ENCODE peak calls at places on chromosomes 7 and 10, in eight cellular contexts. One of them, this sample, is unnamed.
A peak's percentile ranks its signal among the peaks of the same experiment; 100 is the strongest.

GRCh38 chr7:131293018-131293417 is 34.7 kb upstream of the MKLN1 start:
- DNase-seq in CD8-positive, alpha-beta T cell: no peak
- DNase-seq in colonic mucosa: no peak
- DNase-seq in OCI-LY7: no peak
- DNase-seq in left ventricle myocardium inferior: peak; percentile 55
- DNase-seq in gastrocnemius medialis: no peak
- DNase-seq in DND-41: no peak
- DNase-seq in SJSA1: no peak
- DNase-seq in this sample: no peak

GRCh38 chr10:129547583-129547982 is 80.5 kb downstream of the MGMT start:
- DNase-seq in CD8-positive, alpha-beta T cell: no peak
- DNase-seq in colonic mucosa: no peak
- DNase-seq in OCI-LY7: no peak
- DNase-seq in left ventricle myocardium inferior: no peak
- DNase-seq in gastrocnemius medialis: no peak
- DNase-seq in DND-41: no peak
- DNase-seq in SJSA1: no peak
- DNase-seq in this sample: no peak

GRCh38 chr10:75058142-75058541 is 53.3 kb upstream of the SAMD8 start:
- DNase-seq in CD8-positive, alpha-beta T cell: no peak
- DNase-seq in colonic mucosa: no peak
- DNase-seq in OCI-LY7: no peak
- DNase-seq in left ventricle myocardium inferior: no peak
- DNase-seq in gastrocnemius medialis: no peak
- DNase-seq in DND-41: no peak
- DNase-seq in SJSA1: no peak
- DNase-seq in this sample: no peak

GRCh38 chr7:33888206-33888605 is 17.1 kb upstream of the BMPER start:
- DNase-seq in CD8-positive, alpha-beta T cell: no peak
- DNase-seq in colonic mucosa: no peak
- DNase-seq in OCI-LY7: no peak
- DNase-seq in left ventricle myocardium inferior: no peak
- DNase-seq in gastrocnemius medialis: no peak
- DNase-seq in DND-41: no peak
- DNase-seq in SJSA1: no peak
- DNase-seq in this sample: no peak

GRCh38 chr10:15897282-15897681 is 37.0 kb upstream of the MINDY3 start:
- DNase-seq in CD8-positive, alpha-beta T cell: no peak
- DNase-seq in colonic mucosa: no peak
- DNase-seq in OCI-LY7: no peak
- DNase-seq in left ventricle myocardium inferior: no peak
- DNase-seq in gastrocnemius medialis: no peak
- DNase-seq in DND-41: no peak
- DNase-seq in SJSA1: no peak
- DNase-seq in this sample: no peak

GRCh38 chr7:44321796-44322195 is 3.6 kb downstream of the CAMK2B start:
- DNase-seq in CD8-positive, alpha-beta T cell: no peak
- DNase-seq in colonic mucosa: no peak
- DNase-seq in OCI-LY7: no peak
- DNase-seq in left ventricle myocardium inferior: no peak
- DNase-seq in gastrocnemius medialis: no peak
- DNase-seq in DND-41: no peak
- DNase-seq in SJSA1: peak; percentile 37
- DNase-seq in this sample: no peak

GRCh38 chr7:152931583-152931982 is 172.0 kb downstream of the ACTR3B start:
- DNase-seq in CD8-positive, alpha-beta T cell: no peak
- DNase-seq in colonic mucosa: no peak
- DNase-seq in OCI-LY7: no peak
- DNase-seq in left ventricle myocardium inferior: no peak
- DNase-seq in gastrocnemius medialis: no peak
- DNase-seq in DND-41: no peak
- DNase-seq in SJSA1: no peak
- DNase-seq in this sample: no peak

GRCh38 chr7:104362756-104363155 is 34.4 kb downstream of the LHFPL3 start:
- DNase-seq in CD8-positive, alpha-beta T cell: no peak
- DNase-seq in colonic mucosa: no peak
- DNase-seq in OCI-LY7: no peak
- DNase-seq in left ventricle myocardium inferior: no peak
- DNase-seq in gastrocnemius medialis: no peak
- DNase-seq in DND-41: no peak
- DNase-seq in SJSA1: no peak
- DNase-seq in this sample: no peak

GRCh38 chr7:116732788-116733709 is 61.1 kb downstream of the MET start:
- DNase-seq in CD8-positive, alpha-beta T cell: no peak
- DNase-seq in colonic mucosa: no peak
- DNase-seq in OCI-LY7: no peak
- DNase-seq in left ventricle myocardium inferior: no peak
- DNase-seq in gastrocnemius medialis: no peak
- DNase-seq in DND-41: no peak
- DNase-seq in SJSA1: no peak
- DNase-seq in this sample: no peak

GRCh38 chr10:86959737-86960002 is 1.3 kb downstream of the SNCG start:
- DNase-seq in CD8-positive, alpha-beta T cell: no peak
- DNase-seq in colonic mucosa: no peak
- DNase-seq in OCI-LY7: no peak
- DNase-seq in left ventricle myocardium inferior: no peak
- DNase-seq in gastrocnemius medialis: no peak
- DNase-seq in DND-41: no peak
- DNase-seq in SJSA1: no peak
- DNase-seq in this sample: no peak

GRCh38 chr7:106623846-106624245 is 37.1 kb downstream of the CCDC71L start:
- DNase-seq in CD8-positive, alpha-beta T cell: no peak
- DNase-seq in colonic mucosa: no peak
- DNase-seq in OCI-LY7: no peak
- DNase-seq in left ventricle myocardium inferior: no peak
- DNase-seq in gastrocnemius medialis: no peak
- DNase-seq in DND-41: no peak
- DNase-seq in SJSA1: peak; percentile 86
- DNase-seq in this sample: no peak

GRCh38 chr10:91077549-91078017 is 142.9 kb upstream of the PCGF5 start:
- DNase-seq in CD8-positive, alpha-beta T cell: no peak
- DNase-seq in colonic mucosa: peak; percentile 83
- DNase-seq in OCI-LY7: no peak
- DNase-seq in left ventricle myocardium inferior: peak; percentile 83
- DNase-seq in gastrocnemius medialis: peak; percentile 9
- DNase-seq in DND-41: no peak
- DNase-seq in SJSA1: peak; percentile 49
- DNase-seq in this sample: no peak

GRCh38 chr10:34801066-34801738 is 13.9 kb downstream of the PARD3 start:
- DNase-seq in CD8-positive, alpha-beta T cell: no peak
- DNase-seq in colonic mucosa: no peak
- DNase-seq in OCI-LY7: no peak
- DNase-seq in left ventricle myocardium inferior: no peak
- DNase-seq in gastrocnemius medialis: peak; percentile 38
- DNase-seq in DND-41: no peak
- DNase-seq in SJSA1: no peak
- DNase-seq in this sample: no peak

GRCh38 chr10:44460499-44460898 is 75.6 kb upstream of the CXCL12 start:
- DNase-seq in CD8-positive, alpha-beta T cell: no peak
- DNase-seq in colonic mucosa: no peak
- DNase-seq in OCI-LY7: no peak
- DNase-seq in left ventricle myocardium inferior: no peak
- DNase-seq in gastrocnemius medialis: no peak
- DNase-seq in DND-41: no peak
- DNase-seq in SJSA1: no peak
- DNase-seq in this sample: no peak

GRCh38 chr7:107668296-107668695 is 7.7 kb downstream of the SLC26A4 start:
- DNase-seq in CD8-positive, alpha-beta T cell: no peak
- DNase-seq in colonic mucosa: no peak
- DNase-seq in OCI-LY7: no peak
- DNase-seq in left ventricle myocardium inferior: no peak
- DNase-seq in gastrocnemius medialis: no peak
- DNase-seq in DND-41: no peak
- DNase-seq in SJSA1: no peak
- DNase-seq in this sample: no peak

GRCh38 chr10:68828833-68829232 is 1.5 kb downstream of the STOX1 start:
- DNase-seq in CD8-positive, alpha-beta T cell: no peak
- DNase-seq in colonic mucosa: no peak
- DNase-seq in OCI-LY7: no peak
- DNase-seq in left ventricle myocardium inferior: no peak
- DNase-seq in gastrocnemius medialis: no peak
- DNase-seq in DND-41: no peak
- DNase-seq in SJSA1: no peak
- DNase-seq in this sample: no peak

GRCh38 chr7:116509982-116510579 is 10.5 kb downstream of the CAV2 start:
- DNase-seq in CD8-positive, alpha-beta T cell: no peak
- DNase-seq in colonic mucosa: no peak
- DNase-seq in OCI-LY7: no peak
- DNase-seq in left ventricle myocardium inferior: no peak
- DNase-seq in gastrocnemius medialis: no peak
- DNase-seq in DND-41: no peak
- DNase-seq in SJSA1: no peak
- DNase-seq in this sample: no peak

GRCh38 chr7:156848979-156849378 is 44.0 kb downstream of the LMBR1 start:
- DNase-seq in CD8-positive, alpha-beta T cell: no peak
- DNase-seq in colonic mucosa: no peak
- DNase-seq in OCI-LY7: no peak
- DNase-seq in left ventricle myocardium inferior: no peak
- DNase-seq in gastrocnemius medialis: no peak
- DNase-seq in DND-41: no peak
- DNase-seq in SJSA1: no peak
- DNase-seq in this sample: no peak

GRCh38 chr7:156857757-156858156 is 35.2 kb downstream of the LMBR1 start:
- DNase-seq in CD8-positive, alpha-beta T cell: no peak
- DNase-seq in colonic mucosa: no peak
- DNase-seq in OCI-LY7: no peak
- DNase-seq in left ventricle myocardium inferior: no peak
- DNase-seq in gastrocnemius medialis: no peak
- DNase-seq in DND-41: no peak
- DNase-seq in SJSA1: no peak
- DNase-seq in this sample: no peak

GRCh38 chr7:156858523-156858922 is 34.5 kb downstream of the LMBR1 start:
- DNase-seq in CD8-positive, alpha-beta T cell: no peak
- DNase-seq in colonic mucosa: no peak
- DNase-seq in OCI-LY7: no peak
- DNase-seq in left ventricle myocardium inferior: no peak
- DNase-seq in gastrocnemius medialis: no peak
- DNase-seq in DND-41: no peak
- DNase-seq in SJSA1: no peak
- DNase-seq in this sample: no peak

DNA sequence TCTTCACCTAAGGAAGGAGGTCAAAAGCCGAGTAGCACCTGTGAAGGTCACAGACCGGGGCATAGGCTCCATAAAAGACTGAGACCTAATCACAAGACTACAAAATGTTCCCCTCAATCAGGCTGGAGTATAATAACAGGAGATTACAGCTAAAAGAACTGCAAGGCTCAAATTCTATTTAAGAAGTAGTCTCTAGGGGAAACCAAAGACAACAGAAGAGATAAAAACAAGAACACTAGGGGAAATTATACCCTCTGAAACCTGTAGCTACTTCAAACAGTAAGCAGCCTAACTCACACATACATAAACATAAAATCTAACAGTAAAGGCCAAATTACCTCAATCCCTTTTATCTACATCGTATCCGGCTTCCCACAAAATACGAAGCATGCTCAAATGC is 38.3 kb downstream of the LMBR1 start:
- DNase-seq in CD8-positive, alpha-beta T cell: no peak
- DNase-seq in colonic mucosa: no peak
- DNase-seq in OCI-LY7: no peak
- DNase-seq in left ventricle myocardium inferior: no peak
- DNase-seq in gastrocnemius medialis: no peak
- DNase-seq in DND-41: no peak
- DNase-seq in SJSA1: no peak
- DNase-seq in this sample: no peak
- H3K9me3 ChIP-seq in CD8-positive, alpha-beta T cell: no peaks in the 10 kb centered on the region
- H3K9me3 ChIP-seq in colonic mucosa: no peaks in the 10 kb centered on the region
- H3K9me3 ChIP-seq in OCI-LY7: peaks cover 49% of the 10 kb centered on the region
- H3K9me3 ChIP-seq in left ventricle myocardium inferior: peaks cover 32% of the 10 kb centered on the region
- H3K9me3 ChIP-seq in gastrocnemius medialis: no peaks in the 10 kb centered on the region
- H3K9me3 ChIP-seq in DND-41: peaks cover 18% of the 10 kb centered on the region
- H3K9me3 ChIP-seq in SJSA1: no peaks in the 10 kb centered on the region
- H3K9me3 ChIP-seq in this sample: peaks cover 3% of the 10 kb centered on the region

DNA sequence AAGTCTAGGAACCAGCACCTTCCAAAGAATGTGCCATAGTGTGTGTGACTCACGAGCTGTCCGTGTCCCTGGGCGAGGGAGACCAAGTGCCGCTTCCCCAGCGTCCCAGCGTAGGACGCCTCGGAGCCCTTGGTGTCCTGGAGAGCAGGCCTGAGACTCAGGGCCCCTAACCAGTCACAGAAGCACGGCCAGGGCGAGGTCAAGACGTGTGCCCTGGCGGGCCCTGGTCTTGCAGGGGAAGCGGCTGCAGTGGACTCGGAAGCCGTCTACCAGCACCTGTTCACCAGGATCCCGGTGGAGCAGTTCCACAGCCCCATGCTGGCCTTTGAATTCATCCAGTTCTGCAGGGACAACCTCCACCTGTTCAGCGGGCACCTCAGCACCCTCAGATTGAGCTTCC is 10.6 kb downstream of the AP5Z1 start:
- DNase-seq in CD8-positive, alpha-beta T cell: no peak
- DNase-seq in colonic mucosa: no peak
- DNase-seq in OCI-LY7: no peak
- DNase-seq in left ventricle myocardium inferior: no peak
- DNase-seq in gastrocnemius medialis: no peak
- DNase-seq in DND-41: no peak
- DNase-seq in SJSA1: no peak
- DNase-seq in this sample: no peak
- H3K36me3 ChIP-seq in CD8-positive, alpha-beta T cell: peaks cover 41% of the 10 kb centered on the region
- H3K36me3 ChIP-seq in colonic mucosa: peaks cover 8% of the 10 kb centered on the region
- H3K36me3 ChIP-seq in OCI-LY7: peaks cover 18% of the 10 kb centered on the region
- H3K36me3 ChIP-seq in left ventricle myocardium inferior: peaks cover 92% of the 10 kb centered on the region
- H3K36me3 ChIP-seq in gastrocnemius medialis: peaks cover 93% of the 10 kb centered on the region
- H3K36me3 ChIP-seq in DND-41: peaks cover 92% of the 10 kb centered on the region
- H3K36me3 ChIP-seq in SJSA1: peaks cover 95% of the 10 kb centered on the region
- H3K36me3 ChIP-seq in this sample: peaks cover 39% of the 10 kb centered on the region

DNA sequence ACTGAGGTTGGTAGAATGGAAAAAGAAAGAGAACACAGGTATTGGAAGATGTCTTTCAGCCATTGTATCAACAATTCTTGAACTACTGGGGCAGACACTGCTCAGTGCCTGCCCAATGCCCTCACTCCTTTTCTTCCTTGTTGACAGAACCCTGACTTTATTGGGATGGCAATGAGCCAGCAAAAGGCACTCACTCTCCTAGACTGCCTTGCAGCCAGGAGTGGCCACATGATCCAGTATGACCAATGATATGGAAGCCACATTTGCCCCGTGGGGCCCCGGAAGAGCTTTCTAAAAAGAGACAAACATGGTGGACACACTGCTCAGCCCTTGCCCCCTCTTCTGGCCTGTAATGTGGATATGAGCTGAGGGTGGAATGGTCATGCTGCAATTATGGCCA is 88.6 kb upstream of the ZNF716 start:
- DNase-seq in CD8-positive, alpha-beta T cell: no peak
- DNase-seq in colonic mucosa: no peak
- DNase-seq in OCI-LY7: no peak
- DNase-seq in left ventricle myocardium inferior: no peak
- DNase-seq in gastrocnemius medialis: no peak
- DNase-seq in DND-41: no peak
- DNase-seq in SJSA1: no peak
- DNase-seq in this sample: no peak
- H3K9me3 ChIP-seq in CD8-positive, alpha-beta T cell: no peaks in the 10 kb centered on the region
- H3K9me3 ChIP-seq in colonic mucosa: no peaks in the 10 kb centered on the region
- H3K9me3 ChIP-seq in OCI-LY7: no peaks in the 10 kb centered on the region
- H3K9me3 ChIP-seq in left ventricle myocardium inferior: no peaks in the 10 kb centered on the region
- H3K9me3 ChIP-seq in gastrocnemius medialis: no peaks in the 10 kb centered on the region
- H3K9me3 ChIP-seq in DND-41: peaks cover 8% of the 10 kb centered on the region
- H3K9me3 ChIP-seq in SJSA1: no peaks in the 10 kb centered on the region
- H3K9me3 ChIP-seq in this sample: no peaks in the 10 kb centered on the region

DNA sequence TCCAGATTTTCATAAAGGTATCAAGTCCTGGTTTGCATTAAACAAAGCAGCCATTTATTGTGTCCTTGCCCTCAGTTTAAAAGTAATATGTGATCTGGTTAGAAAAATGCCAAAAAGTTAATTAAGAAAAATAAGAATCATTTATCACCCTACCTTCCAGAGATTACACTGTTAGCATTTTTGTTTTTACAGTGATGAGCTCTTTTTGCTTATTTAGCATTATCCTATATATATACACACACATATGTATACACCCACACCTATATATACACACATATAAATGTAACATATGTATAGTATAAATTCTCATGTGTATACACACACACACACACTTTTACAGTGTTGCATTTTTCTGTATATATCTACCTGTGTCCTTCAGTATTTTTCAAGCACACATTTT is 127.9 kb downstream of the INSYN2A start:
- DNase-seq in CD8-positive, alpha-beta T cell: no peak
- DNase-seq in colonic mucosa: no peak
- DNase-seq in OCI-LY7: no peak
- DNase-seq in left ventricle myocardium inferior: no peak
- DNase-seq in gastrocnemius medialis: no peak
- DNase-seq in DND-41: no peak
- DNase-seq in SJSA1: no peak
- DNase-seq in this sample: no peak
- H3K36me3 ChIP-seq in CD8-positive, alpha-beta T cell: no peaks in the 10 kb centered on the region
- H3K36me3 ChIP-seq in colonic mucosa: peaks cover 5% of the 10 kb centered on the region
- H3K36me3 ChIP-seq in OCI-LY7: no peaks in the 10 kb centered on the region
- H3K36me3 ChIP-seq in left ventricle myocardium inferior: peaks cover 88% of the 10 kb centered on the region
- H3K36me3 ChIP-seq in gastrocnemius medialis: no peaks in the 10 kb centered on the region
- H3K36me3 ChIP-seq in DND-41: no peaks in the 10 kb centered on the region
- H3K36me3 ChIP-seq in SJSA1: peaks cover 66% of the 10 kb centered on the region
- H3K36me3 ChIP-seq in this sample: peaks cover 6% of the 10 kb centered on the region

This sample was measured in WERI-Rb-1.